ENCODE peak calls at places on chromosomes 6 and 20, in six cellular contexts. X, H, O, B, Q and E are unnamed samples.

GRCh38 chr6:17923401-17923863 is 64.0 kb downstream of the KIF13A start:
- DNase-seq in B (no peak), Q (no peak), O (no peak), H (no peak), X (no peak), E (peak)

GRCh38 chr20:22575087-22575721 is 9.2 kb downstream of the FOXA2 start:
- DNase-seq in O (no peak), H (no peak), B (no peak), Q (no peak), X (peak), E (no peak)

GRCh38 chr20:58649288-58650180 is 1.5 kb upstream of the STX16 start:
- DNase-seq in H (no peak), Q (no peak), O (no peak), B (no peak), X (no peak), E (peak)

GRCh38 chr6:25743868-25744267 is 10.7 kb upstream of the SLC17A4 start:
- DNase-seq in H (no peak), B (no peak), X (no peak), Q (no peak), O (no peak), E (no peak)

GRCh38 chr6:28446818-28447511 is 3.7 kb upstream of the ZSCAN23 start:
- DNase-seq in B (peak), X (no peak), O (peak), Q (peak), H (no peak), E (peak)

GRCh38 chr6:20811112-20811746 is 277.0 kb downstream of the CDKAL1 start:
- DNase-seq in O (peak), Q (peak), H (peak), B (no peak), X (peak), E (peak)

GRCh38 chr6:150723056-150723658 is 123.5 kb downstream of the PLEKHG1 start:
- DNase-seq in O (no peak), H (no peak), B (no peak), X (no peak), Q (no peak), E (no peak)

GRCh38 chr6:5468586-5468985 is 207.3 kb downstream of the FARS2 start:
- DNase-seq in X (peak), Q (no peak), H (no peak), O (no peak), B (no peak), E (no peak)

GRCh38 chr6:40371621-40372020 is 215.5 kb downstream of the LRFN2 start:
- DNase-seq in X (no peak), Q (no peak), O (no peak), H (no peak), B (no peak), E (no peak)

GRCh38 chr20:52748235-52748950 is 223.8 kb upstream of the TSHZ2 start:
- DNase-seq in H (no peak), O (no peak), B (no peak), X (no peak), Q (peak), E (peak)

GRCh38 chr6:41734666-41735426 is 562 bp downstream of the TFEB start:
- DNase-seq in Q (peak), B (peak), H (peak), O (peak), X (peak), E (peak)

GRCh38 chr6:130890531-130890950 is 63.3 kb downstream of the SMLR1 start:
- DNase-seq in X (peak), O (no peak), H (peak), Q (peak), B (no peak), E (no peak)

GRCh38 chr6:61809004-61809595 is 476.9 kb downstream of the KHDRBS2 start:
- DNase-seq in H (no peak), X (peak), O (peak), B (no peak), Q (peak), E (peak)

GRCh38 chr20:17042122-17042521 is 184.7 kb upstream of the PCSK2 start:
- DNase-seq in Q (no peak), H (no peak), X (no peak), O (no peak), B (no peak), E (no peak)

GRCh38 chr20:53857723-53858236 is 212.6 kb downstream of the BCAS1 start:
- DNase-seq in H (no peak), X (no peak), O (no peak), Q (no peak), B (no peak), E (peak)

GRCh38 chr6:4125500-4125899 is 9.9 kb downstream of the ECI2 start:
- DNase-seq in O (peak), Q (no peak), B (no peak), H (no peak), X (no peak), E (no peak)